ENCODE peak calls at places on chromosomes 11 and 22, in four cellular contexts. S is A549, F is SK-N-SH, O is WTC11. J is an unnamed sample.

GRCh38 chr22:45678961-45679912 is 7.6 kb downstream of the ATXN10 start:
- DNase-seq in O (no peak), S (no peak), F (no peak), J (peak)

GRCh38 chr22:45863981-45864751 is 112.8 kb downstream of the WNT7B start:
- DNase-seq in S (peak), O (peak), F (peak), J (peak)

GRCh38 chr22:50723991-50724390 is 14.0 kb upstream of the ACR start:
- DNase-seq in S (no peak), F (no peak), O (no peak), J (peak)

GRCh38 chr11:81673001-81673400 is 1060.7 kb downstream of the FAM181B start:
- DNase-seq in O (no peak), F (no peak), S (no peak), J (no peak)

GRCh38 chr22:44181033-44181911 is 547 bp downstream of the PARVG start:
- DNase-seq in O (no peak), F (no peak), S (no peak), J (peak)

GRCh38 chr11:129455101-129455500 is 79.5 kb downstream of the BARX2 start:
- DNase-seq in O (no peak), S (no peak), F (no peak), J (no peak)

GRCh38 chr11:73267122-73267846 is 4.9 kb upstream of the P2RY6 start:
- DNase-seq in O (no peak), F (no peak), S (no peak), J (no peak)

GRCh38 chr11:64675417-64676252 is 47.4 kb downstream of the NRXN2 start:
- DNase-seq in O (no peak), S (peak), F (peak), J (peak)

GRCh38 chr11:66559141-66559861 is 9.1 kb downstream of the CTSF start:
- DNase-seq in F (peak), S (no peak), O (peak), J (no peak)

GRCh38 chr11:27293500-27294417 is 69.3 kb downstream of the CCDC34 start:
- DNase-seq in F (no peak), O (no peak), S (no peak), J (no peak)

GRCh38 chr22:31650391-31650790 is 11.6 kb downstream of the PISD start:
- DNase-seq in O (no peak), S (no peak), F (no peak), J (no peak)

GRCh38 chr11:34685864-34686263 is 65.0 kb downstream of the EHF start:
- DNase-seq in O (no peak), F (no peak), S (no peak), J (no peak)

GRCh38 chr11:3947084-3947483 is 91.6 kb downstream of the STIM1 start:
- DNase-seq in F (no peak), S (no peak), O (no peak), J (peak)

GRCh38 chr11:34284836-34285235 is 73.0 kb downstream of the ABTB2 start:
- DNase-seq in O (no peak), S (no peak), F (peak), J (no peak)

GRCh38 chr11:106276859-106277436 is 199.5 kb downstream of the AASDHPPT start:
- DNase-seq in S (no peak), O (no peak), F (peak), J (peak)

GRCh38 chr11:80638296-80638695 is 1197.5 kb upstream of the TENM4 start:
- DNase-seq in F (no peak), O (no peak), S (no peak), J (no peak)

GRCh38 chr22:25113316-25113721 is 86.3 kb upstream of the CRYBB3 start:
- DNase-seq in O (no peak), S (no peak), F (no peak), J (no peak)

GRCh38 chr22:24996420-24996952 is 44.0 kb downstream of the KIAA1671 start:
- DNase-seq in O (peak), S (peak), F (peak), J (no peak)

GRCh38 chr11:27514558-27514957 is 8.0 kb upstream of the LIN7C start:
- DNase-seq in S (no peak), O (no peak), F (no peak), J (no peak)

GRCh38 chr11:132999519-132999918 is 532.8 kb downstream of the OPCML start:
- DNase-seq in O (no peak), F (no peak), S (no peak), J (no peak)

GRCh38 chr11:70727899-70728620 is 329.7 kb downstream of the CTTN start:
- DNase-seq in F (no peak), O (no peak), S (no peak), J (no peak)

GRCh38 chr11:117002639-117003305 is 95.5 kb downstream of the SIK3 start:
- DNase-seq in S (no peak), O (no peak), F (no peak), J (no peak)

GRCh38 chr11:106329273-106330018 is 252.0 kb downstream of the AASDHPPT start:
- DNase-seq in F (no peak), O (no peak), S (no peak), J (no peak)

GRCh38 chr11:92240946-92241345 is 16.3 kb downstream of the FAT3 start:
- DNase-seq in F (no peak), S (no peak), O (no peak), J (no peak)

GRCh38 chr11:75100314-75100713 is 3.6 kb upstream of the OR2AT4 start:
- DNase-seq in S (peak), O (no peak), F (no peak), J (peak)

GRCh38 chr11:17142450-17142849 is 65.0 kb upstream of the RPS13 start:
- DNase-seq in S (no peak), O (no peak), F (no peak), J (no peak)

GRCh38 chr22:46738961-46739870 is 1.2 kb upstream of the CERK start:
- DNase-seq in O (no peak), F (no peak), S (peak), J (peak)

GRCh38 chr11:31422703-31423102 is 53.0 kb downstream of the DNAJC24 start:
- DNase-seq in S (no peak), F (no peak), O (no peak), J (no peak)

GRCh38 chr11:119470316-119471266 is 47.6 kb upstream of the THY1 start:
- DNase-seq in O (no peak), S (no peak), F (no peak), J (no peak)

GRCh38 chr11:123478352-123478986 is 48.4 kb downstream of the GRAMD1B start:
- DNase-seq in S (peak), F (peak), O (peak), J (peak)

GRCh38 chr11:86453290-86454030 is 78.8 kb downstream of the CCDC81 start:
- DNase-seq in S (no peak), F (no peak), O (no peak), J (no peak)

GRCh38 chr11:43735931-43736330 is 55.4 kb downstream of the HSD17B12 start:
- DNase-seq in S (no peak), F (no peak), O (no peak), J (peak)

GRCh38 chr11:44957051-44957515 is 6.4 kb upstream of the TP53I11 start:
- DNase-seq in O (peak), S (no peak), F (no peak), J (peak)

GRCh38 chr11:128625766-128626165 is 38.4 kb upstream of the ETS1 start:
- DNase-seq in O (no peak), S (no peak), F (no peak), J (peak)

GRCh38 chr11:106594751-106595351 is 423.4 kb downstream of the GUCY1A2 start:
- DNase-seq in O (peak), S (no peak), F (no peak), J (no peak)

GRCh38 chr11:84412862-84413261 is 1126.7 kb upstream of the CCDC90B start:
- DNase-seq in F (no peak), O (no peak), S (no peak), J (no peak)

GRCh38 chr11:12503886-12504285 is 126.5 kb downstream of the PARVA start:
- DNase-seq in S (no peak), O (no peak), F (no peak), J (no peak)

DNA sequence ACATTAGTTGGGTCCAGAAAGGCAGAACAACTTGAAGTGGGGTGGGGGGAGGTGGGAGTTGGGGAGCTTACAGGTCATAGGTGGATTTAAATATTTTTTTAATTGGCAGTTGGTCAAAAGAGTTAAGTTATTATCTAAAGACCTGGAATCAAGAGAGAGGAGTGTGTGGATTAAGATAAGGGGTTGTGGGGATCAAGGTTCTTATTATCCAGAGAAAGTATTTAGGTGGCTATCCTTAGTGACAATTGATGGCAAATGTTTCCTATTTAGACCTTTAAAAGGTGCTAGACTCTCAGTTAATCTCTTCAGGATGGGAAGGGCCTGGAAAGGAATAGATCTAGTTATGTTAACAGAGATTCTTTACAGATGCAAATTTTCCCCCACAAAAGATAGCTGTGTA is 120.7 kb upstream of the OR9Q1 start:
- DNase-seq in O (no peak), S (no peak), F (no peak), J (no peak)
- TF ChIP-seq CTCF in O (no peak), S (no peak), F (no peak), J (no peak)

DNA sequence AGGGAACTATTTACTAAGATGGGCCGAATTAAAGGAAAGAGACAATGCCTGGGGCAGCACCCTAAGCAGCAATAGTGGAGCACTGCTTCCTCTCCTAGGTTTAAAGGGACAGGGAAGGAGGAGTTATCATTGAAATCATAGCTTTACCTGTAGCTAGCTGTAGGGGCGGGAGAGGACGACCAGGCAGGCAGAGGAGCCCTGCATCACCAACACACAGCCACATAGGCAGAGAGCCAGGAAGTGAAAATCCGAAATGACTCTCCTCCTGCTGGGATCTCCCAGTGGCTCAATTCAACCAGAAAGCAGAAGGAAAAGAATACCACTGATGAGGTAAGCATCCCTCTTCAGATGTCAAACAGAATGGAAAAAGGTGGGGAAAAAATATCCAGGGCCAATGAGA is 20.4 kb downstream of the MRGPRX4 start:
- DNase-seq in F (no peak), S (no peak), O (peak), J (no peak)
- TF ChIP-seq MAX in F (no peak), S (no peak), O (no peak), J (no peak)

GRCh38 chr11:131737357-131737756 is 366.9 kb downstream of the NTM start:
- DNase-seq in S (no peak), F (no peak), O (no peak), J (peak)
- TF ChIP-seq CTCF in S (no peak), F (peak), O (no peak), J (no peak)

DNA sequence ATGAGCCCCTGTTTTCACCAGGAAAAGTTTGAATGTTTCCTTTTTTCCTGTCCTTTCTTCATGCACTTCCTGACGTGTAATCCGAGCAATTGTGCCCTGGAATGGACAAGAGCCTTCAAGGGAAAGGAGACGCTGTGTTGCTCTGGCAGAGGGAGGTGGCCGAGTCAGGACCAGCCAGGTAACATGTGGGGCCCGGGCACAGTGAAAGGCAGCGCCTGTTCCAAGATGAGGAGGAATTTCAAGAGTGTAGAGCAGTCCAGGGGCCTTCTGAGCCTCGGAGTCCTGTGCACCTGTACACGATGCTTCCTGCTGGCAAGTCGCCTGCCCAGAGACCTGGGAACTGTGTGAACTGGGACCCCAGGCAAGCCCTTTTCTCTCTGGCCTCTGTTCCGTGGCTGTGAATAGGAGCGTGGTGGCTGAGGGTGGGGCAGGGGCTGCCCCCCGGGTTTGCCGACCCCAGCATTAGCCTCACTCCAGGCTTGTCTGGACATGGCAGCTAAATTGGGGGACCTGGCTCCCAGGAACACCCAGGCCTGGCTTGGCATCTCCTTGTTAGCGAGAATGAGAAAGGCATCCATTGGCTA is 92.0 kb downstream of the MYEOV start:
- DNase-seq in O (no peak), F (no peak), S (no peak), J (no peak)
- TF ChIP-seq MAX in O (no peak), F (no peak), S (no peak), J (no peak)

GRCh38 chr11:131412061-131412460 is 41.6 kb downstream of the NTM start:
- DNase-seq in S (no peak), O (no peak), F (no peak), J (no peak)

GRCh38 chr11:131413217-131413616 is 42.8 kb downstream of the NTM start:
- DNase-seq in O (no peak), S (no peak), F (no peak), J (no peak)

GRCh38 chr11:131404010-131404409 is 33.6 kb downstream of the NTM start:
- DNase-seq in O (no peak), F (no peak), S (no peak), J (no peak)

GRCh38 chr11:131409307-131409706 is 38.9 kb downstream of the NTM start:
- DNase-seq in O (no peak), F (no peak), S (no peak), J (no peak)

DNA sequence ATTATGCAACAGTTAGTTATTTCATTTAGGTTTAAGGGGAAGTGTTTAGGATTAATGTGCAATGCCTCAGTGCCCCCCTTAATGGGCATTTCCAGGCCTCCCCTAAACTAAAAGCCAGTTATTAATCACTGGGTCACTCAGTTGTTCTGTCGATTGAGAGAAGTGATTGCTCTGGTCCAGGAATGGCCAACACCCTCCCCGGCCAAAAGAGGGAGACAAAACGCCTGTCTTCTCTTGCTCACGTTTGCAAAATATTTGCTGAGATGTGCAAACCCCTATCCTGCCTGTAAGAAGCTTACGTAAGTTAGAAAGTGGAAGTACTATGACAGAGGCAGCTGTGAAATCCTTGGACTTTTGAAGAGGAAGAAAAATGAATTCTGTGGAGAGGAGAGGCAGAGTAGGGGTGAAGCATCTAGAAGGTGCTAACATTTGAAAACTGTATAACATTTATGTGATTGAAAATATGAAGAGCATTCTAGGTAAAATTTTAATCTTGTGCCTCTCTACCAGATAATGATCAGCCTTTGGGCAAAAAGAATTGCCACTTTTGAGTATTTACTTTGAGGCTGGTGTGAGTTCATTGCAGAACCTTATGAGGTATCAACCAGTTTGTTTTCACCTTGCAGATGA is 37.7 kb downstream of the NTM start:
- DNase-seq in S (peak), O (peak), F (peak), J (peak)
- TF ChIP-seq CTCF in S (peak), O (peak), F (no peak), J (peak)

J was measured in NB4.